ENCODE peak calls at places on chromosome 17, in four cellular contexts. X, N, U and W are unnamed samples. For H3K4me1, the result is how much of the 10 kb centered on the place peaks cover.

GRCh38 chr17:83150369-83151055 is 71.1 kb downstream of the METRNL start:
- DNase-seq in X (no peak), N (no peak), U (no peak), W (no peak)

GRCh38 chr17:57927048-57927723 is 28.0 kb downstream of the CUEDC1 start:
- DNase-seq in X (no peak), N (no peak), U (no peak), W (peak)

GRCh38 chr17:71460943-71461342 is 659.9 kb upstream of the SOX9 start:
- DNase-seq in X (no peak), N (peak), U (peak), W (no peak)

GRCh38 chr17:72004011-72004427 is 116.8 kb upstream of the SOX9 start:
- DNase-seq in X (no peak), N (no peak), U (no peak), W (no peak)

GRCh38 chr17:58755577-58756245 is at the start of gene PPM1E:
- DNase-seq in X (peak), N (peak), U (peak), W (peak)

GRCh38 chr17:68445671-68446070 is 11.6 kb downstream of the WIPI1 start:
- DNase-seq in X (no peak), N (no peak), U (no peak), W (no peak)

GRCh38 chr17:7440113-7440822 is 956 bp downstream of the FGF11 start:
- DNase-seq in X (peak), N (peak), U (peak), W (peak)

GRCh38 chr17:68777243-68777855 is 176.2 kb upstream of the FAM20A start:
- DNase-seq in X (no peak), N (peak), U (peak), W (peak)

GRCh38 chr17:47987240-47987835 is 16.4 kb downstream of the CDK5RAP3 start:
- DNase-seq in X (no peak), N (no peak), U (no peak), W (no peak)

GRCh38 chr17:82064433-82065192 is 991 bp downstream of the DUS1L start:
- DNase-seq in X (no peak), N (no peak), U (no peak), W (peak)

GRCh38 chr17:66966529-66967418 is 2.3 kb downstream of the CACNG4 start:
- DNase-seq in X (no peak), N (no peak), U (no peak), W (no peak)

GRCh38 chr17:19016881-19017280 is 12.3 kb upstream of the FAM83G start:
- DNase-seq in X (no peak), N (no peak), U (no peak), W (no peak)

GRCh38 chr17:76384987-76385891 is 830 bp downstream of the SPHK1 start:
- DNase-seq in X (no peak), N (peak), U (peak), W (peak)

GRCh38 chr17:54950116-54950515 is 18.3 kb downstream of the COX11 start:
- DNase-seq in X (no peak), N (no peak), U (no peak), W (no peak)

GRCh38 chr17:74987909-74988711 is 678 bp downstream of the CDR2L start:
- DNase-seq in X (no peak), N (peak), U (peak), W (peak)

GRCh38 chr17:28324776-28325175 is 5.8 kb downstream of the TMEM97 start:
- DNase-seq in X (no peak), N (no peak), U (no peak), W (no peak)

GRCh38 chr17:63151981-63152523 is 186.0 kb downstream of the TANC2 start:
- DNase-seq in X (no peak), N (no peak), U (no peak), W (no peak)

GRCh38 chr17:63150994-63151464 is 185.0 kb downstream of the TANC2 start:
- DNase-seq in X (no peak), N (no peak), U (no peak), W (no peak)

GRCh38 chr17:63156986-63157385 is 191.0 kb downstream of the TANC2 start:
- DNase-seq in X (no peak), N (no peak), U (no peak), W (no peak)

GRCh38 chr17:63153488-63153887 is 187.5 kb downstream of the TANC2 start:
- DNase-seq in X (no peak), N (no peak), U (no peak), W (no peak)

DNA sequence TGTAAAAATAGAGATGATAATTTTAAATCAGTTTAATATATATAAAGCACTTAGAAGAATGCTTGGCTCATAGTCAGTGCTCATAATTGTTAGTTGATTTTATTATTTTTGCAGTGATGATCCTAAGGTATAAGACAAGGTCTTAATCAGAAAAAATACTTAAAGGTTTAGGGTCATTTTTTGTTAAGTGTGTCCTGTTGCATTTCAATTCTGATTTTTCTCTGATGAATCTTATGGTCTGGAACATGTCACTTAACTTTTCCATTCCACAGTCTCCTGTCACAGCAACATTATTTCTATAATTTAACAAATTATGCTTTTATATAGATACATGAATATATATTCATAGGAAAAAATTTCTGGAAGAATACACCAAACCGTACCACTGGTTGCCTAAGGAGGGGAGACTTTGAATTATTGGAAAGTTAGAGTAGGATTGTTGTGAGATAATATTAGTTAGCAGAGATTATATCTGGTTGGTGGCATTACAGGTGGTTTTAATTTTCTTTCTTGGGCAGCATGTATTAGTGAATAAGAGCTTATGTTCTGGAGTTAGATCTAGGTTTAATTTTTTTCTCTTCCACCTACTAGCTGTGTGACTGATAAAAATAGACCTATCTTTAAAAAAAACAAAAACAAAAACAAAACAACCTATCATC is 188.7 kb downstream of the TANC2 start:
- DNase-seq in X (no peak), N (no peak), U (no peak), W (no peak)
- H3K4me1 ChIP-seq in X (under half), N (under half), U (under half), W (under half)

GRCh38 chr17:9886141-9886930 is 18.7 kb downstream of the RCVRN start:
- DNase-seq in X (no peak), N (no peak), U (no peak), W (no peak)

GRCh38 chr17:9893606-9894005 is 11.5 kb downstream of the RCVRN start:
- DNase-seq in X (no peak), N (no peak), U (no peak), W (no peak)

GRCh38 chr17:9895923-9896322 is 9.1 kb downstream of the RCVRN start:
- DNase-seq in X (no peak), N (no peak), U (no peak), W (no peak)

GRCh38 chr17:9887521-9887920 is 17.6 kb downstream of the RCVRN start:
- DNase-seq in X (no peak), N (no peak), U (no peak), W (no peak)

DNA sequence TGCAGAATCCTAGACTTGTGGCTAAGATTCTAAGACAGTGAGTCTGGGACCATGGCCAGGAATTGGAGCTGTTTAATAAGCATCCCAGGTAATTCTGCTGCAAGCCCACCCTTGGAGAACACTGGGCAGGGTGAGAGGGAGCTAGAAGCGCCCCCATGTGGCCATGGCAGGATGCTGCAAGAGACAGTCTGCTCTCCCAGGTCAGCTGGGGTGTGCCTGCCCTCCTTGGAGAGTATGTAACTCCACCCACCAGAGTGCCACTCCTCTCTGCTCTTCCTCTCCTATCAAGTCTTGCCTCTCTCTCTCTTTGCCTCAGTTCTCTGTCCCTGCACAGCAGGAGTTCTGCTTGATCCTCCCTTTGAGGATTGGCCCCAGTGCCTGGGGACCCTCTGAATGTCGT is 14.9 kb downstream of the RCVRN start:
- DNase-seq in X (no peak), N (no peak), U (no peak), W (no peak)
- TF ChIP-seq CTCF in X (no peak), N (no peak), U (peak), W (peak)

GRCh38 chr17:15411556-15412198 is 55.7 kb downstream of the CDRT4 start:
- DNase-seq in X (no peak), N (no peak), U (peak), W (no peak)

GRCh38 chr17:15412606-15413005 is 54.8 kb downstream of the CDRT4 start:
- DNase-seq in X (no peak), N (no peak), U (peak), W (no peak)

GRCh38 chr17:15409721-15410247 is 57.6 kb downstream of the CDRT4 start:
- DNase-seq in X (no peak), N (no peak), U (peak), W (peak)

GRCh38 chr17:15414502-15415348 is 52.7 kb downstream of the CDRT4 start:
- DNase-seq in X (no peak), N (no peak), U (no peak), W (no peak)

GRCh38 chr17:15413101-15413750 is 54.2 kb downstream of the CDRT4 start:
- DNase-seq in X (no peak), N (no peak), U (no peak), W (no peak)
- H3K4me1 ChIP-seq in X (under half), N (under half), U (under half), W (under half)

GRCh38 chr17:78182504-78182903 is 4.3 kb downstream of the TK1 start:
- DNase-seq in X (no peak), N (no peak), U (no peak), W (no peak)

GRCh38 chr17:78184868-78185267 is 2.0 kb downstream of the TK1 start:
- DNase-seq in X (no peak), N (no peak), U (no peak), W (no peak)

GRCh38 chr17:78186689-78187595 is at the start of the genes AFMID and TK1:
- DNase-seq in X (peak), N (peak), U (peak), W (peak)

GRCh38 chr17:78184311-78184710 is 2.5 kb downstream of the TK1 start:
- DNase-seq in X (no peak), N (no peak), U (no peak), W (no peak)

DNA sequence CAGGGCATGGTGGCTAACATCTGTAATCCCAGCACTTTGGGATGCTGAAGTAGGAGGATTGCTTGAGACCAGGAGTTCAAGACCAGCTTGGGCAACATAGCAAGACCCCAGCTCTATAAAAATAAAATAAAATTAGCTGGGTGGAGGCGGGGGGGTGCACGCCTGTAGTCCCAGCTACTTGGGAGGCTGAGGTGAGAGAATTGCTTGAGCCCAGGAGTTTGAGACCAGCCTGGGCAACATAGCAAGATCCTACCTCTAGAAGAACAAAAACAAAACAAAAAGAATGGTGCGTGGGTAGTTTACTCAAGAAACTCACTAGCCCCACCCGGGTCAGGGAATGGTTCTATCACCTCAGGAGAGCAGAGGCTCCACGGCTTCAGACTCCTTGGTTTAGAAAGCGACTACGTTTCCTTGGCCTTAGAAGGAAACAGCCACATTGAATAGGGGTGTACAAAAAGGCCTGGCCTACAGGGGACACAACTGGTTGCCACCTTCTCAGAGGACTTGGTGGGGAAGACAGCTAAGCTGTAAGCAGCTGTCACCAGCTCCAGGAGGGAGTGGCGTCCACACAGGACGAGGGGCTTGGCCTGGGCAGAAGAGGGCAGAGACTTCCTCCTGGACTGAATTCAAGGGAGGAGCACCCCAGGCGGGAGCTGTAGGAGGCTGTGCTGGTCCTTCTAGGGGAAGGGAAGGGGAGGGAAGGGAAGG is 717 bp downstream of the TK1 start:
- DNase-seq in X (no peak), N (no peak), U (peak), W (peak)
- TF ChIP-seq CTCF in X (no peak), N (no peak), U (no peak), W (no peak)

DNA sequence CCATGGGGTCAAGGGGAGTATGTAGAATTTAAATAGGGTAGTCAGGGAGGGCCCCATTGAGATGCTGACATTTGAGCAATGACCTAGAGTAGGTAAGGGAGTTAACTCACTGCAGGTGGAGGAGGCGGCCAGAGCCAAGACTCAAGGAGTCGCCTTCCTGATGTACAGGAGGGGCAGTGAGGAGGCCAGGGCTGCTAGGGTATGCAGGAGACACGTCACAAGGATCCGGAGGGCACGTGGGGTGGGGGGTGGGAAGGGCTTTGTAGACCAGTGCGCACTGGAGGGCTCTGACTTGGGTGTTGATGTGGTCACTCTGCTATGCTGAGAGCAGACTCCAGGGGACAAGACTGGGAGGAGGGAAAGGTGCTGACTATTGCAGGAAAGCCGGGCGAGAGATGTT is 37.5 kb downstream of the SPECC1 start:
- DNase-seq in X (no peak), N (no peak), U (no peak), W (no peak)
- H3K4me1 ChIP-seq in X (under half), N (under half), U (under half), W (under half)

GRCh38 chr17:2094891-2095535 is 40.1 kb downstream of the HIC1 start:
- DNase-seq in X (no peak), N (no peak), U (peak), W (no peak)
- TF ChIP-seq CTCF in X (no peak), N (no peak), U (peak), W (peak)

GRCh38 chr17:79839363-79840203 is at the start of gene CBX4:
- DNase-seq in X (peak), N (peak), U (peak), W (peak)
- H3K4me1 ChIP-seq in X (half or more), N (under half), U (half or more), W (under half)

GRCh38 chr17:13337864-13338371 is 263.8 kb downstream of the HS3ST3A1 start:
- DNase-seq in X (no peak), N (peak), U (no peak), W (peak)
- TF ChIP-seq CTCF in X (peak), N (peak), U (peak), W (peak)

DNA sequence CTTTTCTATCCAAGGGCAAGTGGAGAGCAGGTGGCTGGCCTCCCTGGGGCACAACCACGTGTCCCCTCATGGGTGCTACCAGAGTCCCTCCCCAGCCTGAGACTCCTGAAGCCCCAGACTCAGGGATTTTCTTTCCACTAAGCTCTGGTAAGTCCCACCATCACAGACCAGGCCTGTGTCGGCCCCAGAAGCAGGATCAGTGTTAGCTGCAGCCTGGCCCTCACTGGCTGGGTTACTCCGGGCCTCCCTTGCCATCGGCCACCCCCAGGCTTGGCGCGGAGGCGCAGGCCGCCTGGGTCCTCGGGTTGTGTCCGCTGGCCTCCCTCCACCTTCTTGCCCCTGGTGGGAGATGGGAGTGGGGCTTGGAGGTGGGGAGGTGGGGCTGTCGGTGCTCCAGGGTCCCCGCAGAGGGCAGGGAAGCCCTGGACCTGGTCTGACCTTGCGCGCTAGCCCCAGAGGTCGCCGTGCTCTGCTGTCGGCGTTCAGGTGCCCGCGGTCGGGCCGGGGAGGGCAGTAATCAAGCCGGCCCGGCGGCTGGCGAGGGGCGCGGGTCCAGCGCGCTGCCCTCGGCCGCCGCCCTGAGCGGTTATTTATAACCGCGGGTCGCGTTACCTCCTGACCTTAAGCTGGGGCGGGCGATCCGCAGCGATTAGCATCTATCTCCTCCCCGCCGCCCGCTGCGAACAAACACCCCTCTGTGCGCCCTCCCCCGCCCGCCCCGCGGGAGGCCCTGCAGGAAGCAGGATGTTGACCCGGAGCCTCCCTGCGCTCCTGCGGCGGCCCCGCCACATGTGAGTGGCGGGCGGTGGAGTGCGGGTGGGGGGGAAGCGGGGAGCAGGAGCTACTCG is 78.1 kb upstream of the TOB1 start:
- DNase-seq in X (peak), N (peak), U (peak), W (no peak)
- H3K4me1 ChIP-seq in X (under half), N (under half), U (under half), W (under half)